ENCODE peak calls at places on chromosomes 7 and 10, in seven cellular contexts. One of them, this sample, is unnamed.
A peak's percentile ranks its signal among the peaks of the same experiment; 100 is the strongest.

GRCh38 chr10:13056461-13057077 is 43.4 kb upstream of the OPTN start:
- DNase-seq in SK-N-SH: peak; percentile 64
- DNase-seq in K562: peak; percentile 21
- DNase-seq in HCT116: no peak
- DNase-seq in HepG2: no peak
- DNase-seq in GM12878: no peak
- DNase-seq in H1: no peak
- DNase-seq in this sample: peak; percentile 61

GRCh38 chr7:144720139-144720538 is 115.7 kb downstream of the TPK1 start:
- DNase-seq in SK-N-SH: no peak
- DNase-seq in HCT116: peak; percentile 13
- DNase-seq in HepG2: no peak
- DNase-seq in GM12878: no peak
- DNase-seq in K562: no peak
- DNase-seq in H1: no peak
- DNase-seq in this sample: no peak

GRCh38 chr10:61895898-61896605 is 5.4 kb upstream of the ARID5B start:
- DNase-seq in K562: no peak
- DNase-seq in SK-N-SH: no peak
- DNase-seq in HCT116: no peak
- DNase-seq in GM12878: no peak
- DNase-seq in H1: no peak
- DNase-seq in HepG2: no peak
- DNase-seq in this sample: no peak

GRCh38 chr10:92834331-92834730 is 14.0 kb upstream of the EXOC6 start:
- DNase-seq in K562: no peak
- DNase-seq in HepG2: no peak
- DNase-seq in SK-N-SH: no peak
- DNase-seq in GM12878: no peak
- DNase-seq in H1: no peak
- DNase-seq in HCT116: no peak
- DNase-seq in this sample: no peak

GRCh38 chr7:4186513-4186780 is 495.6 kb upstream of the FOXK1 start:
- DNase-seq in GM12878: no peak
- DNase-seq in HCT116: no peak
- DNase-seq in SK-N-SH: no peak
- DNase-seq in H1: no peak
- DNase-seq in K562: no peak
- DNase-seq in HepG2: no peak
- DNase-seq in this sample: no peak

GRCh38 chr7:105853931-105854419 is 22.4 kb downstream of the ATXN7L1 start:
- DNase-seq in HCT116: no peak
- DNase-seq in GM12878: no peak
- DNase-seq in K562: no peak
- DNase-seq in SK-N-SH: peak; percentile 56
- DNase-seq in H1: no peak
- DNase-seq in HepG2: no peak
- DNase-seq in this sample: no peak

GRCh38 chr10:131657318-131657984 is 243.4 kb upstream of the PPP2R2D start:
- DNase-seq in HCT116: no peak
- DNase-seq in K562: no peak
- DNase-seq in H1: peak; percentile 35
- DNase-seq in HepG2: no peak
- DNase-seq in SK-N-SH: no peak
- DNase-seq in GM12878: no peak
- DNase-seq in this sample: no peak

GRCh38 chr7:44277851-44278250 is 47.5 kb downstream of the CAMK2B start:
- DNase-seq in HepG2: no peak
- DNase-seq in SK-N-SH: peak; percentile 72
- DNase-seq in K562: no peak
- DNase-seq in H1: no peak
- DNase-seq in HCT116: no peak
- DNase-seq in GM12878: no peak
- DNase-seq in this sample: no peak

GRCh38 chr7:117019786-117020604 is 66.7 kb downstream of the ST7 start:
- DNase-seq in HCT116: peak; percentile 54
- DNase-seq in HepG2: no peak
- DNase-seq in H1: peak; percentile 55
- DNase-seq in SK-N-SH: peak; percentile 78
- DNase-seq in K562: peak; percentile 78
- DNase-seq in GM12878: no peak
- DNase-seq in this sample: no peak

GRCh38 chr7:70681847-70682350 is 450.0 kb upstream of the GALNT17 start:
- DNase-seq in H1: no peak
- DNase-seq in SK-N-SH: no peak
- DNase-seq in K562: no peak
- DNase-seq in HCT116: no peak
- DNase-seq in GM12878: peak; percentile 39
- DNase-seq in HepG2: no peak
- DNase-seq in this sample: no peak

GRCh38 chr7:123769371-123769770 is 20.6 kb upstream of the WASL start:
- DNase-seq in HepG2: peak; percentile 22
- DNase-seq in K562: no peak
- DNase-seq in H1: no peak
- DNase-seq in HCT116: peak; percentile 62
- DNase-seq in GM12878: no peak
- DNase-seq in SK-N-SH: no peak
- DNase-seq in this sample: peak; percentile 28

GRCh38 chr7:137507096-137507495 is 163.6 kb upstream of the PTN start:
- DNase-seq in H1: no peak
- DNase-seq in K562: no peak
- DNase-seq in HCT116: no peak
- DNase-seq in SK-N-SH: no peak
- DNase-seq in GM12878: no peak
- DNase-seq in HepG2: no peak
- DNase-seq in this sample: no peak

GRCh38 chr10:84256510-84257342 is 11.9 kb downstream of the RGR start:
- DNase-seq in SK-N-SH: no peak
- DNase-seq in K562: peak; percentile 79
- DNase-seq in HepG2: peak; percentile 22
- DNase-seq in HCT116: peak; percentile 46
- DNase-seq in GM12878: no peak
- DNase-seq in H1: peak; percentile 91
- DNase-seq in this sample: peak; percentile 20

GRCh38 chr10:50624866-50625491 is 1.2 kb upstream of the SGMS1 start:
- DNase-seq in SK-N-SH: peak; percentile 91
- DNase-seq in HCT116: peak; percentile 41
- DNase-seq in HepG2: peak; percentile 81
- DNase-seq in GM12878: no peak
- DNase-seq in H1: no peak
- DNase-seq in K562: peak; percentile 92
- DNase-seq in this sample: peak; percentile 86

GRCh38 chr7:47570649-47571050 is 11.3 kb downstream of the TNS3 start:
- DNase-seq in HepG2: no peak
- DNase-seq in GM12878: no peak
- DNase-seq in HCT116: no peak
- DNase-seq in SK-N-SH: no peak
- DNase-seq in K562: no peak
- DNase-seq in H1: no peak
- DNase-seq in this sample: no peak

GRCh38 chr10:59337254-59337653 is 25.1 kb downstream of the FAM13C start:
- DNase-seq in K562: no peak
- DNase-seq in HepG2: peak; percentile 21
- DNase-seq in GM12878: no peak
- DNase-seq in H1: no peak
- DNase-seq in HCT116: no peak
- DNase-seq in SK-N-SH: no peak
- DNase-seq in this sample: peak; percentile 42

GRCh38 chr10:114545071-114545470 is 113.0 kb downstream of the ABLIM1 start:
- DNase-seq in SK-N-SH: no peak
- DNase-seq in K562: no peak
- DNase-seq in HCT116: no peak
- DNase-seq in H1: no peak
- DNase-seq in HepG2: no peak
- DNase-seq in GM12878: no peak
- DNase-seq in this sample: peak; percentile 74

GRCh38 chr7:99762680-99763327 is 21.2 kb downstream of the CYP3A4 start:
- DNase-seq in H1: no peak
- DNase-seq in K562: peak; percentile 83
- DNase-seq in SK-N-SH: no peak
- DNase-seq in GM12878: no peak
- DNase-seq in HepG2: no peak
- DNase-seq in HCT116: no peak
- DNase-seq in this sample: no peak

GRCh38 chr10:17196573-17196972 is 4.9 kb downstream of the TRDMT1 start:
- DNase-seq in HCT116: no peak
- DNase-seq in K562: peak; percentile 45
- DNase-seq in H1: no peak
- DNase-seq in GM12878: no peak
- DNase-seq in SK-N-SH: no peak
- DNase-seq in HepG2: no peak
- DNase-seq in this sample: no peak

GRCh38 chr10:88911851-88912250 is 31.8 kb downstream of the STAMBPL1 start:
- DNase-seq in K562: no peak
- DNase-seq in HCT116: no peak
- DNase-seq in H1: no peak
- DNase-seq in SK-N-SH: no peak
- DNase-seq in HepG2: no peak
- DNase-seq in GM12878: no peak
- DNase-seq in this sample: no peak

GRCh38 chr10:14093735-14094484 is 236.8 kb downstream of the FRMD4A start:
- DNase-seq in K562: no peak
- DNase-seq in GM12878: no peak
- DNase-seq in SK-N-SH: peak; percentile 52
- DNase-seq in H1: peak; percentile 65
- DNase-seq in HCT116: no peak
- DNase-seq in HepG2: no peak
- DNase-seq in this sample: peak; percentile 46

GRCh38 chr7:117686311-117686935 is 186.8 kb downstream of the CTTNBP2 start:
- DNase-seq in HCT116: no peak
- DNase-seq in HepG2: no peak
- DNase-seq in SK-N-SH: no peak
- DNase-seq in K562: no peak
- DNase-seq in GM12878: no peak
- DNase-seq in H1: no peak
- DNase-seq in this sample: no peak

GRCh38 chr7:1734331-1734730 is 64.3 kb downstream of the ELFN1 start:
- DNase-seq in HCT116: no peak
- DNase-seq in SK-N-SH: peak; percentile 93
- DNase-seq in H1: no peak
- DNase-seq in HepG2: no peak
- DNase-seq in K562: no peak
- DNase-seq in GM12878: no peak
- DNase-seq in this sample: no peak

GRCh38 chr7:42745357-42746022 is 166.4 kb downstream of the C7orf25 start:
- DNase-seq in HepG2: peak; percentile 1
- DNase-seq in H1: peak; percentile 85
- DNase-seq in GM12878: no peak
- DNase-seq in HCT116: peak; percentile 16
- DNase-seq in SK-N-SH: peak; percentile 23
- DNase-seq in K562: peak; percentile 30
- DNase-seq in this sample: peak; percentile 16

GRCh38 chr7:42746226-42746625 is 165.6 kb downstream of the C7orf25 start:
- DNase-seq in H1: no peak
- DNase-seq in HepG2: no peak
- DNase-seq in HCT116: no peak
- DNase-seq in SK-N-SH: no peak
- DNase-seq in K562: no peak
- DNase-seq in GM12878: no peak
- DNase-seq in this sample: no peak

GRCh38 chr7:42747073-42747472 is 164.8 kb downstream of the C7orf25 start:
- DNase-seq in H1: no peak
- DNase-seq in HepG2: no peak
- DNase-seq in SK-N-SH: no peak
- DNase-seq in GM12878: no peak
- DNase-seq in HCT116: no peak
- DNase-seq in K562: no peak
- DNase-seq in this sample: no peak

GRCh38 chr7:42742321-42742720 is 169.5 kb downstream of the C7orf25 start:
- DNase-seq in GM12878: no peak
- DNase-seq in H1: no peak
- DNase-seq in HCT116: no peak
- DNase-seq in HepG2: no peak
- DNase-seq in SK-N-SH: no peak
- DNase-seq in K562: no peak
- DNase-seq in this sample: no peak

GRCh38 chr7:42744746-42745145 is 167.1 kb downstream of the C7orf25 start:
- DNase-seq in H1: no peak
- DNase-seq in HepG2: no peak
- DNase-seq in K562: no peak
- DNase-seq in SK-N-SH: no peak
- DNase-seq in HCT116: no peak
- DNase-seq in GM12878: no peak
- DNase-seq in this sample: no peak
- TF ChIP-seq JUND in H1: no peak
- TF ChIP-seq JUND in HepG2: no peak
- TF ChIP-seq JUND in K562: no peak
- TF ChIP-seq JUND in SK-N-SH: no peak
- TF ChIP-seq JUND in HCT116: no peak
- TF ChIP-seq JUND in GM12878: no peak
- TF ChIP-seq JUND in this sample: no peak

GRCh38 chr7:136074840-136075239 is 97.7 kb upstream of the MTPN start:
- DNase-seq in K562: no peak
- DNase-seq in HCT116: no peak
- DNase-seq in SK-N-SH: peak; percentile 31
- DNase-seq in H1: no peak
- DNase-seq in GM12878: no peak
- DNase-seq in HepG2: no peak
- DNase-seq in this sample: no peak
- TF ChIP-seq JUND in K562: no peak
- TF ChIP-seq JUND in HCT116: no peak
- TF ChIP-seq JUND in SK-N-SH: no peak
- TF ChIP-seq JUND in H1: no peak
- TF ChIP-seq JUND in GM12878: no peak
- TF ChIP-seq JUND in HepG2: no peak
- TF ChIP-seq JUND in this sample: no peak

DNA sequence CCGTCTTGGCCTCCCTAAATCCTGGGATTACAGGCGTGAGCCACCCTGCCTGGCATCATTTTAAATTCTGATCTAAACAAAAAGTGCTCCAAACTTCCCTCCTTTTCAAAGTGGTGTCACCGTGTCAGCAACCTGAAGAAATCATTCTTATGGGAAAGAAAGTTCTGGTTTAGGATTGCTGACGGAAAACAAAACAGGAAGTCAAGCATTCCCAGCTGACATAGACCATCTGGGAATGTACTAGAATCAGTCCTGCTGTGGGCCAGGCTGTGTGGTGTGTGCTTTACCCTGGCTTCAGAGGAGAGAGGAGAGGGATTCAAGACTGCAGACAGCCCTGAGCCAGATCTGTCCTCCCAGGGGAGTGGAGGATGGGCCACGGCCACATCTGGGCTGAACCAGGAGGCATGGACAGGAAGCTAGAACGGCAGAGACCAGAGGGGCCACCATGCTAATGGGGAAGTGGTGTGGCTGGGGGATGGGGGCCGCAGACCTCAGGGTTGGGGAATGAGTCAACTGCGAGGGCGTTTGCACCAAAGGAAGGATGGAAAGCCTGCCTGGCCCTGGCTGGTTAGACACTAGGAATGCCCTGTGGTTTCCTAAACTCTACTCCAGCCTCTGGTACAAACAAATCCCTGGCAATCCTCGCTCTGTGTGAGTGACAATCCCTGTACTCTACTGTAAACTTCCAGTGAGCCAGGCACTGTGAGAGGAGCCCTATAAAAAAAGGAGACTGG is 16.7 kb upstream of the CLIP2 start:
- DNase-seq in K562: peak; percentile 84
- DNase-seq in GM12878: peak; percentile 97
- DNase-seq in H1: no peak
- DNase-seq in SK-N-SH: peak; percentile 68
- DNase-seq in HepG2: no peak
- DNase-seq in HCT116: no peak
- DNase-seq in this sample: no peak
- TF ChIP-seq JUND in K562: peak; percentile 53
- TF ChIP-seq JUND in GM12878: peak; percentile 93
- TF ChIP-seq JUND in H1: peak; percentile 16
- TF ChIP-seq JUND in SK-N-SH: peak; percentile 85
- TF ChIP-seq JUND in HepG2: no peak
- TF ChIP-seq JUND in HCT116: no peak
- TF ChIP-seq JUND in this sample: no peak

GRCh38 chr10:454860-455259 is 234.6 kb downstream of the DIP2C start:
- DNase-seq in HepG2: no peak
- DNase-seq in SK-N-SH: no peak
- DNase-seq in H1: no peak
- DNase-seq in K562: no peak
- DNase-seq in GM12878: no peak
- DNase-seq in HCT116: peak; percentile 68
- DNase-seq in this sample: peak; percentile 63
- TF ChIP-seq JUND in HepG2: no peak
- TF ChIP-seq JUND in SK-N-SH: peak; percentile 82
- TF ChIP-seq JUND in H1: no peak
- TF ChIP-seq JUND in K562: no peak
- TF ChIP-seq JUND in GM12878: no peak
- TF ChIP-seq JUND in HCT116: peak; percentile 77
- TF ChIP-seq JUND in this sample: peak; percentile 84

This sample was measured in T47D.